ENCODE peak calls at places on chromosomes 3 and 15, in eight cellular contexts. One of them, this sample, is unnamed.

GRCh38 chr15:96392380-96393208 is 62.1 kb downstream of the NR2F2 start:
- DNase-seq in heart right ventricle: no peak
- DNase-seq in cardiac muscle cell: no peak
- DNase-seq in breast epithelium: no peak
- DNase-seq in MM.1S: peak; percentile 51
- DNase-seq in heart left ventricle: no peak
- DNase-seq in ascending aorta: no peak
- DNase-seq in astrocyte: peak; percentile 8
- DNase-seq in this sample: no peak

GRCh38 chr3:161305095-161305991 is 66.0 kb downstream of the SPTSSB start:
- DNase-seq in heart right ventricle: no peak
- DNase-seq in ascending aorta: no peak
- DNase-seq in MM.1S: peak; percentile 26
- DNase-seq in astrocyte: no peak
- DNase-seq in breast epithelium: no peak
- DNase-seq in heart left ventricle: no peak
- DNase-seq in cardiac muscle cell: no peak
- DNase-seq in this sample: no peak

GRCh38 chr3:126678691-126679317 is 23.9 kb upstream of the TXNRD3 start:
- DNase-seq in MM.1S: peak; percentile 75
- DNase-seq in astrocyte: no peak
- DNase-seq in breast epithelium: peak; percentile 14
- DNase-seq in heart right ventricle: no peak
- DNase-seq in ascending aorta: no peak
- DNase-seq in cardiac muscle cell: no peak
- DNase-seq in heart left ventricle: no peak
- DNase-seq in this sample: no peak

GRCh38 chr15:71683401-71684274 is 126.7 kb upstream of the NR2E3 start:
- DNase-seq in cardiac muscle cell: no peak
- DNase-seq in MM.1S: no peak
- DNase-seq in astrocyte: peak; percentile 54
- DNase-seq in heart right ventricle: no peak
- DNase-seq in ascending aorta: no peak
- DNase-seq in heart left ventricle: no peak
- DNase-seq in breast epithelium: no peak
- DNase-seq in this sample: no peak

GRCh38 chr3:176505878-176506621 is 691.2 kb downstream of the TBL1XR1 start:
- DNase-seq in breast epithelium: no peak
- DNase-seq in MM.1S: no peak
- DNase-seq in ascending aorta: no peak
- DNase-seq in heart right ventricle: no peak
- DNase-seq in astrocyte: no peak
- DNase-seq in heart left ventricle: no peak
- DNase-seq in cardiac muscle cell: no peak
- DNase-seq in this sample: no peak

GRCh38 chr3:184341925-184342324 is 4.5 kb downstream of the FAM131A start:
- DNase-seq in heart left ventricle: no peak
- DNase-seq in MM.1S: no peak
- DNase-seq in breast epithelium: peak; percentile 83
- DNase-seq in astrocyte: no peak
- DNase-seq in heart right ventricle: no peak
- DNase-seq in cardiac muscle cell: no peak
- DNase-seq in ascending aorta: no peak
- DNase-seq in this sample: no peak

GRCh38 chr3:97882975-97883598 is 61.3 kb downstream of the CRYBG3 start:
- DNase-seq in MM.1S: no peak
- DNase-seq in breast epithelium: no peak
- DNase-seq in heart right ventricle: no peak
- DNase-seq in astrocyte: peak; percentile 73
- DNase-seq in heart left ventricle: no peak
- DNase-seq in cardiac muscle cell: no peak
- DNase-seq in ascending aorta: no peak
- DNase-seq in this sample: no peak

GRCh38 chr15:97909291-97909891 is 51.1 kb upstream of the ARRDC4 start:
- DNase-seq in breast epithelium: no peak
- DNase-seq in astrocyte: peak; percentile 9
- DNase-seq in ascending aorta: peak; percentile 67
- DNase-seq in MM.1S: peak; percentile 67
- DNase-seq in heart left ventricle: no peak
- DNase-seq in heart right ventricle: peak; percentile 64
- DNase-seq in cardiac muscle cell: peak; percentile 79
- DNase-seq in this sample: peak; percentile 67

GRCh38 chr3:141070727-141071357 is 19.7 kb downstream of the SPSB4 start:
- DNase-seq in heart left ventricle: no peak
- DNase-seq in MM.1S: no peak
- DNase-seq in astrocyte: no peak
- DNase-seq in breast epithelium: no peak
- DNase-seq in ascending aorta: peak; percentile 45
- DNase-seq in heart right ventricle: no peak
- DNase-seq in cardiac muscle cell: peak; percentile 81
- DNase-seq in this sample: peak; percentile 73

GRCh38 chr3:172586447-172586846 is 63.2 kb upstream of the TNFSF10 start:
- DNase-seq in cardiac muscle cell: no peak
- DNase-seq in heart right ventricle: no peak
- DNase-seq in heart left ventricle: no peak
- DNase-seq in MM.1S: no peak
- DNase-seq in ascending aorta: no peak
- DNase-seq in breast epithelium: no peak
- DNase-seq in astrocyte: no peak
- DNase-seq in this sample: no peak

GRCh38 chr3:42498034-42498433 is 4.4 kb upstream of the VIPR1 start:
- DNase-seq in heart left ventricle: no peak
- DNase-seq in astrocyte: no peak
- DNase-seq in MM.1S: no peak
- DNase-seq in heart right ventricle: no peak
- DNase-seq in cardiac muscle cell: no peak
- DNase-seq in ascending aorta: peak; percentile 19
- DNase-seq in breast epithelium: no peak
- DNase-seq in this sample: no peak

GRCh38 chr3:53375019-53375418 is 27.7 kb upstream of the DCP1A start:
- DNase-seq in breast epithelium: peak; percentile 20
- DNase-seq in ascending aorta: no peak
- DNase-seq in cardiac muscle cell: peak; percentile 75
- DNase-seq in heart right ventricle: peak; percentile 65
- DNase-seq in MM.1S: peak; percentile 49
- DNase-seq in astrocyte: no peak
- DNase-seq in heart left ventricle: peak; percentile 51
- DNase-seq in this sample: peak; percentile 69
- H3K27me3 ChIP-seq in breast epithelium: no peaks in the 10 kb centered on the region
- H3K27me3 ChIP-seq in ascending aorta: no peaks in the 10 kb centered on the region
- H3K27me3 ChIP-seq in cardiac muscle cell: no peaks in the 10 kb centered on the region
- H3K27me3 ChIP-seq in heart right ventricle: no peaks in the 10 kb centered on the region
- H3K27me3 ChIP-seq in MM.1S: no peaks in the 10 kb centered on the region
- H3K27me3 ChIP-seq in astrocyte: no peaks in the 10 kb centered on the region
- H3K27me3 ChIP-seq in heart left ventricle: no peaks in the 10 kb centered on the region
- H3K27me3 ChIP-seq in this sample: no peaks in the 10 kb centered on the region

GRCh38 chr3:50090985-50091384 is 2.3 kb downstream of the RBM5 start:
- DNase-seq in ascending aorta: no peak
- DNase-seq in cardiac muscle cell: no peak
- DNase-seq in astrocyte: no peak
- DNase-seq in breast epithelium: no peak
- DNase-seq in heart left ventricle: no peak
- DNase-seq in MM.1S: peak; percentile 14
- DNase-seq in heart right ventricle: no peak
- DNase-seq in this sample: no peak
- H3K4me3 ChIP-seq in ascending aorta: peak overlapping the region; percentile 91
- H3K4me3 ChIP-seq in cardiac muscle cell: peak overlapping the region; percentile 97
- H3K4me3 ChIP-seq in astrocyte: peak overlapping the region; percentile 96
- H3K4me3 ChIP-seq in breast epithelium: peak overlapping the region; percentile 83
- H3K4me3 ChIP-seq in heart left ventricle: no peak overlapping the region
- H3K4me3 ChIP-seq in MM.1S: no peak overlapping the region
- H3K4me3 ChIP-seq in heart right ventricle: no peak overlapping the region
- H3K4me3 ChIP-seq in this sample: peak overlapping the region; percentile 90

DNA sequence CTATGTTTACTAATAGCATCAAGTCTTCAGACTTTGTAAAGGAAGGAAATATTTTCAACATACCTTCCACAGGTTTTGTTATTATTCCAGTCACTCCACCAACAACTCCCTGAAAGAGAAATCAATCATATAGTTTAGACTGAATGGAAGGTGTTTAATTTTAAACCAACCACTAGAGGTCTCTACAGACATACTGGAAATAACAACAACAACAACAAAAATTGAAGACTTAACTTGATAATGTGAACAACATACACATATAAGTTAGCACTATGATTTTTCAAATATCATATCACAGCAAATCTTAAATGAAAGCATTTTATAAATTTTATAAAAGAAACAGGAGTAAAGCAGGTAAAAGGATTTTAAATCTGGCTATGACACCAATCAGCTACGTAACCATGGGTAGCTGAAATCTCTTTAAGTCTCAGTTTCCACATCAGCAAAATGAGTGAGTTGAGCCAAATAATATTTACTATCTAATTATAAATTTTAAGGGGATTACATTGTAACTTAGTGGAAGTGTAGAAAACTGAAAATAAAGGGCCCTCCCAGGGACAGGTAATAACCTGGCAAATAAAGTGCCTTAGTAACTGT is 188.2 kb downstream of the VPS13C start:
- DNase-seq in cardiac muscle cell: peak; percentile 7
- DNase-seq in MM.1S: peak; percentile 29
- DNase-seq in ascending aorta: no peak
- DNase-seq in heart right ventricle: no peak
- DNase-seq in breast epithelium: no peak
- DNase-seq in astrocyte: no peak
- DNase-seq in heart left ventricle: no peak
- DNase-seq in this sample: no peak
- TF ChIP-seq CTCF in cardiac muscle cell: peak; percentile 55
- TF ChIP-seq CTCF in MM.1S: peak; percentile 56
- TF ChIP-seq CTCF in ascending aorta: no peak
- TF ChIP-seq CTCF in heart right ventricle: peak; percentile 61
- TF ChIP-seq CTCF in breast epithelium: no peak
- TF ChIP-seq CTCF in astrocyte: peak; percentile 41
- TF ChIP-seq CTCF in heart left ventricle: peak; percentile 49
- TF ChIP-seq CTCF in this sample: peak; percentile 56

GRCh38 chr15:41872166-41872747 is 21.6 kb downstream of the SPTBN5 start:
- DNase-seq in MM.1S: no peak
- DNase-seq in breast epithelium: no peak
- DNase-seq in cardiac muscle cell: no peak
- DNase-seq in astrocyte: no peak
- DNase-seq in ascending aorta: no peak
- DNase-seq in heart left ventricle: no peak
- DNase-seq in heart right ventricle: no peak
- DNase-seq in this sample: no peak

GRCh38 chr15:41876007-41876406 is 17.8 kb downstream of the SPTBN5 start:
- DNase-seq in heart right ventricle: no peak
- DNase-seq in astrocyte: no peak
- DNase-seq in MM.1S: no peak
- DNase-seq in cardiac muscle cell: no peak
- DNase-seq in breast epithelium: no peak
- DNase-seq in heart left ventricle: no peak
- DNase-seq in ascending aorta: no peak
- DNase-seq in this sample: no peak

GRCh38 chr15:41871175-41871905 is 22.5 kb downstream of the SPTBN5 start:
- DNase-seq in astrocyte: no peak
- DNase-seq in cardiac muscle cell: no peak
- DNase-seq in breast epithelium: no peak
- DNase-seq in heart right ventricle: no peak
- DNase-seq in ascending aorta: no peak
- DNase-seq in heart left ventricle: no peak
- DNase-seq in MM.1S: no peak
- DNase-seq in this sample: no peak

GRCh38 chr15:41874736-41875135 is 19.1 kb downstream of the SPTBN5 start:
- DNase-seq in astrocyte: no peak
- DNase-seq in MM.1S: no peak
- DNase-seq in heart right ventricle: no peak
- DNase-seq in cardiac muscle cell: no peak
- DNase-seq in ascending aorta: no peak
- DNase-seq in breast epithelium: no peak
- DNase-seq in heart left ventricle: no peak
- DNase-seq in this sample: no peak

DNA sequence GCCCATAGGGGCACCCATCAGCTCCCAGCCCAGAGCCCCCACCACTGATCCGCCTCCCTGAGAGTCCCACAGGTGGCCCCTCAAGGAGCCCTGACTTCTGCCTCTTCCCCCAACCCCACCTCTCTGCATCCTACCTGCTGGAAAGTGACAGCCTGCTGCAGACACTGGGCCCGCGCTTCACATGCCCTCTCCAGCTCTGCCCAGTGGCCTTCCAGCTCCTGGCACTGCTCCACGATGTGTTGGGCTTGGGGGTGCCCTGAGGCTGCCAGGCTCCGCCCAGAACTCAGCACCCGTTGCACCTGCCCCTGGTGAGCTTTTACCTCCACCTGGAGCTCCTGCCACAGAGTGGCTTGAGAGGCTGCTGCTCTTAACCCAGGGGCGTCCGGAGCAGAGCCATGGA is 20.1 kb downstream of the SPTBN5 start:
- DNase-seq in ascending aorta: no peak
- DNase-seq in MM.1S: no peak
- DNase-seq in cardiac muscle cell: no peak
- DNase-seq in breast epithelium: no peak
- DNase-seq in astrocyte: no peak
- DNase-seq in heart right ventricle: no peak
- DNase-seq in heart left ventricle: no peak
- DNase-seq in this sample: no peak
- H3K27me3 ChIP-seq in ascending aorta: no peaks in the 10 kb centered on the region
- H3K27me3 ChIP-seq in MM.1S: peaks cover 77% of the 10 kb centered on the region
- H3K27me3 ChIP-seq in cardiac muscle cell: no peaks in the 10 kb centered on the region
- H3K27me3 ChIP-seq in breast epithelium: no peaks in the 10 kb centered on the region
- H3K27me3 ChIP-seq in astrocyte: peaks cover 9% of the 10 kb centered on the region
- H3K27me3 ChIP-seq in heart right ventricle: no peaks in the 10 kb centered on the region
- H3K27me3 ChIP-seq in heart left ventricle: no peaks in the 10 kb centered on the region
- H3K27me3 ChIP-seq in this sample: no peaks in the 10 kb centered on the region

DNA sequence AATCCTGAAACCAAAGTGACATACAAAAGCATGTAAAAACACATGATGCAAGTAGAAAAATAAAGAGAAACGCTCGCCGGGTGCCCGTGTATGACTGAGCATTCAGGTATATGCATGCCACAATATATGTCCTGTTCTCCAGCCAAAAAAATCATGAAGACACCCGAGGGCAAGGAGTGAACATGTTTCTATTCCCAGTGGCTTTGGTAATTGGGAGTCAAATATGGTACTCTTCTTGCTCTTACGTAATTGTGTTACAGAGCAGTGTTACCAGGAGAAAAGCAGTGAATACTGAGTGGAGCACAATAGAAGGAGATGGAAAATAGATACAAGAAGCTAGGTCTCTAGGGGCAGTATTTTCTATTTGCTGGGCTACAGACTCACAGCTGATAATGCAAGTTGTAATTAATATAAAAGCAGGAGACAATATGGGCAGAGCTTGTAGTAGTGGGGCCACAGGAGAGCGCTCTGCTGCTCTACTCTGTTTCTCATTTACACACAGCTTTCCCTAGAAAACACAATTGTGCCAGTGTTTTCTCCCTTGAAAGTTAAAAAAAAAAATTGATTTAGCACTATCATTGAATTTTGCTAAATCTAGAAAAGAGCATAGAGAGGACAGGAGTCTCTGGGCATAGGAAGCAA is 13.2 kb downstream of the MEIS2 start:
- DNase-seq in heart left ventricle: no peak
- DNase-seq in astrocyte: no peak
- DNase-seq in heart right ventricle: no peak
- DNase-seq in breast epithelium: no peak
- DNase-seq in MM.1S: no peak
- DNase-seq in ascending aorta: no peak
- DNase-seq in cardiac muscle cell: no peak
- DNase-seq in this sample: no peak
- H3K4me3 ChIP-seq in heart left ventricle: no peak overlapping the region
- H3K4me3 ChIP-seq in astrocyte: no peak overlapping the region
- H3K4me3 ChIP-seq in heart right ventricle: no peak overlapping the region
- H3K4me3 ChIP-seq in breast epithelium: no peak overlapping the region
- H3K4me3 ChIP-seq in MM.1S: no peak overlapping the region
- H3K4me3 ChIP-seq in ascending aorta: no peak overlapping the region
- H3K4me3 ChIP-seq in cardiac muscle cell: no peak overlapping the region
- H3K4me3 ChIP-seq in this sample: no peak overlapping the region